ENCODE peak calls at places on chromosomes 13 and 19, in five cellular contexts. S, L, D, H and Q are unnamed samples.

GRCh38 chr19:4997297-4997696 is 28.4 kb downstream of the KDM4B start:
- DNase-seq in S (no peak), L (no peak), D (no peak), H (no peak), Q (no peak)

GRCh38 chr19:35074426-35075201 is 33.1 kb downstream of the HPN start:
- DNase-seq in S (no peak), L (no peak), D (no peak), H (no peak), Q (no peak)

GRCh38 chr19:32287811-32288227 is 57.6 kb upstream of the ZNF507 start:
- DNase-seq in S (peak; percentile 72), L (peak; percentile 85), D (peak; percentile 91), H (no peak), Q (no peak)

GRCh38 chr19:45403781-45404556 is 900 bp downstream of the PPP1R13L start:
- DNase-seq in S (peak; percentile 75), L (no peak), D (peak; percentile 35), H (peak; percentile 48), Q (peak; percentile 85)

GRCh38 chr13:39692650-39693438 is 37.4 kb downstream of the COG6 start:
- DNase-seq in S (no peak), L (no peak), D (no peak), H (no peak), Q (no peak)

GRCh38 chr19:29690842-29691241 is 24.2 kb downstream of the C19orf12 start:
- DNase-seq in S (no peak), L (no peak), D (peak; percentile 54), H (no peak), Q (no peak)

GRCh38 chr19:37903096-37903495 is 3.3 kb downstream of the WDR87 start:
- DNase-seq in S (no peak), L (no peak), D (no peak), H (no peak), Q (no peak)

GRCh38 chr13:81609335-81609734 is 1268.4 kb upstream of the SPRY2 start:
- DNase-seq in S (no peak), L (no peak), D (no peak), H (no peak), Q (no peak)

GRCh38 chr13:69077267-69077666 is 1030.4 kb upstream of the ATXN8OS start:
- DNase-seq in S (no peak), L (no peak), D (no peak), H (no peak), Q (no peak)

GRCh38 chr13:20431687-20432384 is 93.8 kb downstream of the CRYL1 start:
- DNase-seq in S (no peak), L (no peak), D (no peak), H (no peak), Q (no peak)
- H3K27ac ChIP-seq in S (no peak overlapping the region), L (no peak overlapping the region), D (peak overlapping the region; percentile 43), H (no peak overlapping the region), Q (no peak overlapping the region)

DNA sequence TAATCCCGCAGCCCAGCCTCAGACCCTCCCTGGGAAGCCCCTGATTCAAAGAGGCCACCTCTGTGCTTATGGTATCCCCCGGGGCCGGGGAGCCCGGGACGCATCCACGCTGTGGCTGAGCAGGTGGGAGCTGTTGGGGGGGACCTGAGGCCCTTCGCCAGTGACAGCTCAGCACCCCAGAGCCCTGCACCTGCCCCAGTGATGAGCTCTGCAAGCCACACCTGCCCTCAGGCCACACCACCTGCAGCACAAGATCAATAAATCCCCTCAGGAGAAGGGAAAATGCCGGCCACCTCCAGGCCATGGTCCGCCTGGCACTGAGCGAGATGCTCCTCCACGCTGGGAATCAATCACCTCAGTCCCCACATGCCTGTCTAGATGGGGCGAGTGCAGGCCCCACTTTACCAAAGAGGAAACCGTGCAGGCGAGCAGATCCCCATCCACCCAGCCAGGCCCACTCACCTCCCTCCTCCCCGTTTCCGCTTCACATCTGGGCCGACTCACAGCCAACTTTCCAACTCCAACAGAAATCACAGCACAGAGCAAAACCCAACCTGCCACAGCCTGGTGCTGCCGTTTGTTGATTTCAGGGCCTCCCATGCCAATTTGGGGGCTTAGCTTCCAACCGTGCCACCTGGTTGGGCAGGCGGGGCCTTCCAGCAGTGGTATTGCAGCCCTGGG is 12.8 kb downstream of the MOB3A start:
- DNase-seq in S (no peak), L (no peak), D (no peak), H (peak; percentile 56), Q (peak; percentile 83)
- H3K4me1 ChIP-seq in S (peaks cover 34% of the 10 kb centered on the region), L (peaks cover 4% of the 10 kb centered on the region), D (no peaks in the 10 kb centered on the region), H (peaks cover 70% of the 10 kb centered on the region), Q (no peaks in the 10 kb centered on the region)

GRCh38 chr13:36130542-36131214 is 504 bp downstream of the DCLK1 start:
- DNase-seq in S (peak; percentile 30), L (peak; percentile 21), D (peak; percentile 33), H (no peak), Q (peak; percentile 76)

GRCh38 chr13:36130168-36130541 is 1.0 kb downstream of the DCLK1 start:
- DNase-seq in S (no peak), L (no peak), D (no peak), H (no peak), Q (no peak)

GRCh38 chr13:36131931-36132297 is 732 bp upstream of the DCLK1 start:
- DNase-seq in S (peak; percentile 72), L (peak; percentile 56), D (peak; percentile 61), H (no peak), Q (peak; percentile 81)

GRCh38 chr13:36129539-36129938 is 1.6 kb downstream of the DCLK1 start:
- DNase-seq in S (no peak), L (no peak), D (no peak), H (no peak), Q (no peak)

DNA sequence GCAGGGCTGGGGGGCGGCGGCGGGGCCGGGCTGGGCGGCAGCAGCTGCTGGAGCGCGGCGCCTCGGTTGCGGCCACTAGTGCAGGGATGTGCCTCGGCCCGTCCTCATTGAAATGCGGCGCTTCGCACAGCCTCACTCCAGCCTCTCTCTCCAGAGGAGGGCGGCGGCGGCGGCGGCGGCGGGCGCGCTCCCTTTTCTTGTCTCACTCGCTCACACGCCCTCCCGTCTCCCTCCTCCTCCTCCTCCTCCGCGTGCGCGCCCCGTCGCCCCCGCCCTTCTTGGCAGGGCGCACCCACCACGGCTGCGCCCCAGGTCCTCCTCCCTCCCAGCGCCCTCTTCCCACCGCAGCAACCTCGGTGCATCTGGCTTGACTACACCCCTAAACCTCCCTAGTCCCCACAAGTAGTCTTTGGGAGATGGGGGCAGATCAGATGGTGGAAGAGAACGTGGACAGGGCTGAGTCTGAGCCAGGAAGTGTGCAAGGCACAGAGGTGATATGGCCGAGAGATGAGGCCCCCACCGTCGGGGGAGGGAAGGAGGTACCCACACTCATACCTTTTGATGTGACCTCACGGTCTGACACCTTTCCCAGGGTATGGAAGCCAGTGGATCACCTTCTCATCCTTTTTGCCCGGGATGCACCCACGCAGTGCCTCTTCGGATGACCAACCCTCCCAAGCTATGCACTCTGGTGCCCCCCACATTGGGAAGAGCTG is at the start of gene DCLK1:
- DNase-seq in S (peak; percentile 80), L (peak; percentile 60), D (peak; percentile 65), H (no peak), Q (peak; percentile 82)
- H3K27ac ChIP-seq in S (peak within 1 kb of the TSS; percentile 75), L (peak within 1 kb of the TSS; percentile 36), D (no peak within 1 kb of the TSS), H (no peak within 1 kb of the TSS), Q (no peak within 1 kb of the TSS)

DNA sequence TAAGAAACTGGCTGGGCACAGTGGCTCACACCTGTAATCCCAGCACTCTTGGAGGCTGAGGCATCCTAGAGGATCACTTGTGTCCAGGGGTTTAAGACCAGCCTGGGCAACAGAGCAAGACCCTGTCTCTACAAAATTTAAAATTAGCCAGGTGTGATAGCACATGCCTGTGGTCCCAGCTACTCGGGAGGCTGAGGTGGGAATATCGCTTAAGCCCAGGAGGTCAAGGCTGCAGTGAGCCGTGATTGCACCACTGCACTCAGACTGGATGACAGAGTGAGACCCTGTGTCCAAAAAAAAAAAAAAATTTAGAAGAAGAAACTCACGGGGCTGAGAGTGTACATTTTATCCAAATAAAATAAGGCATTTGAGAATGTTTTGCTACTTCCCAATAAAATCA is 58.9 kb downstream of the ZAR1L start:
- DNase-seq in S (no peak), L (no peak), D (no peak), H (no peak), Q (no peak)
- H3K4me1 ChIP-seq in S (peaks cover 93% of the 10 kb centered on the region), L (no peaks in the 10 kb centered on the region), D (peaks cover 11% of the 10 kb centered on the region), H (no peaks in the 10 kb centered on the region), Q (peaks cover 7% of the 10 kb centered on the region)

GRCh38 chr19:57641715-57642234 is 8.8 kb downstream of the ZNF211 start:
- DNase-seq in S (no peak), L (no peak), D (no peak), H (no peak), Q (no peak)
- H3K27ac ChIP-seq in S (no peak overlapping the region), L (no peak overlapping the region), D (no peak overlapping the region), H (no peak overlapping the region), Q (no peak overlapping the region)

DNA sequence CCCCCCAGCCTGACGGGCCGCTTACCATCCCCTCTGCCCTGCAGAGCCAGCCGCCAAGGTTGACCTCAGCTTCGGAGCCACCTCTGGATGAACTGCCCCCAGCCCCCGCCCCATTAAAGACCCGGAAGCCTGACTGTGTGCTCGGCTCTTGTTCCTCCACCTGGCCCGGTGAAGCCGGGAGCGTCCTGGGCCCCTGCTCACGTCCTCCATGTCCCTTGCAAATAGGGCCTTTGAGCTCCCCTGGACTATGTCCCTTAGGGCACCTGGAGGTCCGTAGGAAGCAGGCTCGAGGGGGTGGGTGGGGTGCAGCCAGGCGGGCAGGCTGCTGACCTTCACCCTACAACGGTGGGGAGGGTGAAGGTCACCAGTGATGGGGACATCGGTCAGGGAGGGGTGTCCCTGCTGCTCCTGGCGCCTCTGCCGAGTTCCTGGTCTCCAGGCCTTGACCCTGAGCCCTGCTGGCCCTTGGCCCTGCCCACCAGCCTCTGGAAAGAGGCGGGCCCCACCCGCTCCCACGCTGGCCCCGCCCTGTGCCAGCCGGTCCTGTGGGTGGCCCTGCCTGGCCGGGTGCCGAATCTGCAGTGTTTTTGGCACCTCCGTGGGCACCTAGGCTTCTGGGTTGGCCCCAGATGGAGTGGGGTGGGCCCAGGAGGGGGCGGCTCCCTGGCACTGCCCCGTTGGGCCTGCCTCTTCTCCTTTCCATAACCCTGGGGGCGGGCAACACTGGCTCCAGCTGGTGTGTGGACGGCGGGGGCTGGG is 3.3 kb downstream of the ATP5F1D start:
- DNase-seq in S (peak; percentile 87), L (no peak), D (no peak), H (no peak), Q (peak; percentile 80)
- H3K4me1 ChIP-seq in S (peaks cover 87% of the 10 kb centered on the region), L (peaks cover 39% of the 10 kb centered on the region), D (peaks cover 12% of the 10 kb centered on the region), H (peaks cover 51% of the 10 kb centered on the region), Q (peaks cover 42% of the 10 kb centered on the region)